ENCODE peak calls at places on chromosomes 2 and 18, in nine cellular contexts. F, B, U, K, M, Q, E, R and G are unnamed samples.

GRCh38 chr18:42310956-42311355 is 355.9 kb downstream of the PIK3C3 start:
- DNase-seq in E (no peak), R (no peak), U (no peak), B (peak; percentile 73), K (peak; percentile 75), F (no peak), Q (no peak), M (no peak), G (no peak)

GRCh38 chr2:65032016-65032975 is 23.9 kb upstream of the CEP68 start:
- DNase-seq in K (peak; percentile 34), E (no peak), R (no peak), B (no peak), M (no peak), F (no peak), Q (peak; percentile 51), U (no peak), G (no peak)

GRCh38 chr2:53170463-53170862 is 597.1 kb upstream of the CHAC2 start:
- DNase-seq in M (no peak), K (peak; percentile 61), F (no peak), R (no peak), Q (no peak), B (no peak), E (no peak), U (no peak), G (no peak)

GRCh38 chr2:10297950-10298349 is 4.8 kb upstream of the HPCAL1 start:
- DNase-seq in R (peak; percentile 47), E (no peak), M (no peak), B (peak; percentile 69), Q (no peak), K (peak; percentile 85), U (no peak), F (peak; percentile 73), G (peak; percentile 81)

GRCh38 chr18:13222371-13223281 is 4.1 kb downstream of the LDLRAD4 start:
- DNase-seq in E (no peak), B (no peak), K (peak; percentile 40), M (no peak), R (peak; percentile 77), F (no peak), Q (peak; percentile 85), U (peak; percentile 88), G (no peak)

GRCh38 chr2:210432633-210433032 is 43.9 kb downstream of the LANCL1 start:
- DNase-seq in R (no peak), U (no peak), K (no peak), B (no peak), F (no peak), E (no peak), Q (no peak), M (no peak), G (no peak)

GRCh38 chr2:172129404-172129803 is 26.7 kb upstream of the DLX2 start:
- DNase-seq in R (no peak), F (no peak), B (no peak), K (no peak), M (no peak), E (no peak), U (no peak), Q (no peak), G (no peak)

GRCh38 chr2:196040218-196040617 is 28.4 kb downstream of the DNAH7 start:
- DNase-seq in U (no peak), M (no peak), Q (no peak), K (no peak), B (no peak), E (no peak), F (no peak), R (no peak), G (no peak)

GRCh38 chr2:241673797-241674725 is 12.6 kb downstream of the DTYMK start:
- DNase-seq in U (no peak), R (no peak), M (no peak), F (peak; percentile 31), Q (no peak), K (no peak), E (no peak), B (no peak), G (no peak)

GRCh38 chr2:235864746-235865535 is 303.2 kb downstream of the GBX2 start:
- DNase-seq in B (no peak), K (no peak), E (no peak), F (no peak), R (no peak), M (no peak), U (no peak), Q (no peak), G (no peak)

GRCh38 chr2:168002021-168002553 is 245.3 kb downstream of the STK39 start:
- DNase-seq in M (no peak), F (no peak), Q (no peak), K (peak; percentile 27), B (peak; percentile 50), R (no peak), E (no peak), U (no peak), G (no peak)